ENCODE peak calls at places on chromosomes 1 and 21, in four cellular contexts. One of them, this sample, is unnamed.

GRCh38 chr21:44337941-44338895 is 972 bp downstream of the CFAP410 start:
- DNase-seq in esophagus muscularis mucosa: no peak
- DNase-seq in neural crest cell: peak
- DNase-seq in prostate gland: peak
- DNase-seq in this sample: peak

GRCh38 chr1:40314721-40315238 is 2.3 kb downstream of the COL9A2 start:
- DNase-seq in neural crest cell: no peak
- DNase-seq in prostate gland: no peak
- DNase-seq in esophagus muscularis mucosa: no peak
- DNase-seq in this sample: no peak

GRCh38 chr1:57115030-57115614 is 149.3 kb upstream of the C8B start:
- DNase-seq in neural crest cell: no peak
- DNase-seq in esophagus muscularis mucosa: no peak
- DNase-seq in prostate gland: no peak
- DNase-seq in this sample: no peak

GRCh38 chr1:27523666-27524020 is 33.7 kb upstream of the WASF2 start:
- DNase-seq in esophagus muscularis mucosa: no peak
- DNase-seq in neural crest cell: no peak
- DNase-seq in prostate gland: no peak
- DNase-seq in this sample: no peak

GRCh38 chr1:99266731-99267130 is 2.4 kb downstream of the PLPPR4 start:
- DNase-seq in prostate gland: no peak
- DNase-seq in neural crest cell: no peak
- DNase-seq in esophagus muscularis mucosa: no peak
- DNase-seq in this sample: no peak

GRCh38 chr1:213986020-213986924 is 1.5 kb upstream of the PROX1 start:
- DNase-seq in prostate gland: no peak
- DNase-seq in esophagus muscularis mucosa: no peak
- DNase-seq in neural crest cell: no peak
- DNase-seq in this sample: no peak

GRCh38 chr1:85656948-85657347 is 51.3 kb downstream of the ZNHIT6 start:
- DNase-seq in prostate gland: no peak
- DNase-seq in neural crest cell: no peak
- DNase-seq in esophagus muscularis mucosa: no peak
- DNase-seq in this sample: no peak

GRCh38 chr1:66396212-66396890 is 137.6 kb upstream of the SGIP1 start:
- DNase-seq in neural crest cell: no peak
- DNase-seq in prostate gland: no peak
- DNase-seq in esophagus muscularis mucosa: no peak
- DNase-seq in this sample: no peak

GRCh38 chr1:69915347-69915746 is 290.0 kb downstream of the LRRC40 start:
- DNase-seq in esophagus muscularis mucosa: no peak
- DNase-seq in prostate gland: no peak
- DNase-seq in neural crest cell: no peak
- DNase-seq in this sample: no peak

GRCh38 chr1:53615101-53615500 is 123.9 kb downstream of the GLIS1 start:
- DNase-seq in prostate gland: no peak
- DNase-seq in neural crest cell: no peak
- DNase-seq in esophagus muscularis mucosa: no peak
- DNase-seq in this sample: no peak

GRCh38 chr1:3727825-3728776 is 24.1 kb upstream of the CCDC27 start:
- DNase-seq in prostate gland: no peak
- DNase-seq in esophagus muscularis mucosa: no peak
- DNase-seq in neural crest cell: no peak
- DNase-seq in this sample: no peak

GRCh38 chr1:3725366-3725765 is 26.9 kb upstream of the CCDC27 start:
- DNase-seq in neural crest cell: no peak
- DNase-seq in esophagus muscularis mucosa: no peak
- DNase-seq in prostate gland: no peak
- DNase-seq in this sample: no peak

GRCh38 chr1:3730556-3731247 is 21.5 kb upstream of the CCDC27 start:
- DNase-seq in neural crest cell: no peak
- DNase-seq in esophagus muscularis mucosa: no peak
- DNase-seq in prostate gland: no peak
- DNase-seq in this sample: no peak

GRCh38 chr1:3729594-3730555 is 22.4 kb upstream of the CCDC27 start:
- DNase-seq in esophagus muscularis mucosa: no peak
- DNase-seq in neural crest cell: no peak
- DNase-seq in prostate gland: no peak
- DNase-seq in this sample: no peak

GRCh38 chr1:3727042-3727824 is 25.0 kb upstream of the CCDC27 start:
- DNase-seq in neural crest cell: peak
- DNase-seq in prostate gland: no peak
- DNase-seq in esophagus muscularis mucosa: no peak
- DNase-seq in this sample: peak
- TF ChIP-seq CTCF in neural crest cell: peak
- TF ChIP-seq CTCF in prostate gland: peak
- TF ChIP-seq CTCF in esophagus muscularis mucosa: no peak
- TF ChIP-seq CTCF in this sample: peak

GRCh38 chr21:31343680-31344480 is at the start of gene TIAM1:
- DNase-seq in esophagus muscularis mucosa: peak
- DNase-seq in neural crest cell: peak
- DNase-seq in prostate gland: peak
- DNase-seq in this sample: peak

GRCh38 chr21:31346256-31346821 is 2.3 kb upstream of the TIAM1 start:
- DNase-seq in esophagus muscularis mucosa: no peak
- DNase-seq in neural crest cell: no peak
- DNase-seq in prostate gland: no peak
- DNase-seq in this sample: no peak

GRCh38 chr21:31348188-31348587 is 4.1 kb upstream of the TIAM1 start:
- DNase-seq in prostate gland: no peak
- DNase-seq in neural crest cell: no peak
- DNase-seq in esophagus muscularis mucosa: no peak
- DNase-seq in this sample: no peak

GRCh38 chr21:31349208-31349607 is 5.1 kb upstream of the TIAM1 start:
- DNase-seq in esophagus muscularis mucosa: no peak
- DNase-seq in prostate gland: no peak
- DNase-seq in neural crest cell: no peak
- DNase-seq in this sample: no peak

GRCh38 chr21:31347435-31348032 is 3.5 kb upstream of the TIAM1 start:
- DNase-seq in esophagus muscularis mucosa: no peak
- DNase-seq in prostate gland: no peak
- DNase-seq in neural crest cell: peak
- DNase-seq in this sample: no peak
- TF ChIP-seq CTCF in esophagus muscularis mucosa: no peak
- TF ChIP-seq CTCF in prostate gland: peak
- TF ChIP-seq CTCF in neural crest cell: peak
- TF ChIP-seq CTCF in this sample: peak

GRCh38 chr1:239913141-239913585 is 178.5 kb upstream of the FMN2 start:
- DNase-seq in neural crest cell: no peak
- DNase-seq in esophagus muscularis mucosa: no peak
- DNase-seq in prostate gland: no peak
- DNase-seq in this sample: no peak

GRCh38 chr1:239909894-239910293 is 181.8 kb upstream of the FMN2 start:
- DNase-seq in neural crest cell: no peak
- DNase-seq in prostate gland: no peak
- DNase-seq in esophagus muscularis mucosa: peak
- DNase-seq in this sample: no peak

GRCh38 chr1:239912471-239912870 is 179.2 kb upstream of the FMN2 start:
- DNase-seq in neural crest cell: no peak
- DNase-seq in prostate gland: no peak
- DNase-seq in esophagus muscularis mucosa: peak
- DNase-seq in this sample: no peak

GRCh38 chr1:239918633-239919032 is 173.1 kb upstream of the FMN2 start:
- DNase-seq in esophagus muscularis mucosa: peak
- DNase-seq in neural crest cell: no peak
- DNase-seq in prostate gland: no peak
- DNase-seq in this sample: no peak

GRCh38 chr1:239914827-239915231 is 176.9 kb upstream of the FMN2 start:
- DNase-seq in neural crest cell: no peak
- DNase-seq in esophagus muscularis mucosa: peak
- DNase-seq in prostate gland: no peak
- DNase-seq in this sample: no peak
- TF ChIP-seq CTCF in neural crest cell: no peak
- TF ChIP-seq CTCF in esophagus muscularis mucosa: no peak
- TF ChIP-seq CTCF in prostate gland: no peak
- TF ChIP-seq CTCF in this sample: no peak

GRCh38 chr1:206856674-206857464 is 8.6 kb upstream of the IL20 start:
- DNase-seq in neural crest cell: no peak
- DNase-seq in prostate gland: no peak
- DNase-seq in esophagus muscularis mucosa: no peak
- DNase-seq in this sample: no peak
- TF ChIP-seq CTCF in neural crest cell: peak
- TF ChIP-seq CTCF in prostate gland: no peak
- TF ChIP-seq CTCF in esophagus muscularis mucosa: no peak
- TF ChIP-seq CTCF in this sample: no peak

DNA sequence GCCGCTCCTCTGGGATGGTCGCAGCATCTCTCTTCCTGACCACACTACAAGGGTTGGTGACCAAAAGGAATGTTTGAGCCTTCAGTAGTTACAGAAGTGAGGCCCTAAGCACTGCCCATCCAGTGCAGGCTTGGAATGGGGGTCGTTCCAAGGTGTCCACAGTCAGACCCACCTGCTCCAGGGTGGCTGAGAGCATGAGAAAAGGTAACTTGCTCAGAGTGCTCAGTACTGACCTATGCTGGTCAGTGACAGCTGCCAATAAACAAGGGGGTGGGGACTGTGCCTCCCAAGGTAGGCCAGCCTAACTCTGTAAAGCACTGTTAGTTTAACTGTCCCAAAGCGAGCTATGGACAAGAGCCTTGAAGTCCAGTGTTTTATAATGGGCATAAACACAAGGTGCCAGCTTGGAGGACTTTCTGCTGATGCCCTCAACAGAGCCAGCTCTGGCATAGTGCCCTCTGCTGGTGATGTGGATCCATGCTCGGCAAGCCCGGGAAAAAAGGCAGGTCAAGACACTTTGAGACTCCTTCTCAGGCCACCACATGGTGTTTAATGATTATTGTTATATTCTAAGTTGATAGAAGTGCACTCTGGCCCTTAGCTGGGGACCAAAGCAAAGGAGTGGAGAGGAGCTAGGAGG is 78.1 kb upstream of the DNAH14 start:
- DNase-seq in esophagus muscularis mucosa: no peak
- DNase-seq in prostate gland: peak
- DNase-seq in neural crest cell: peak
- DNase-seq in this sample: peak
- TF ChIP-seq CTCF in esophagus muscularis mucosa: peak
- TF ChIP-seq CTCF in prostate gland: peak
- TF ChIP-seq CTCF in neural crest cell: peak
- TF ChIP-seq CTCF in this sample: peak

GRCh38 chr1:11340248-11340632 is 67.2 kb downstream of the UBIAD1 start:
- DNase-seq in neural crest cell: no peak
- DNase-seq in prostate gland: no peak
- DNase-seq in esophagus muscularis mucosa: no peak
- DNase-seq in this sample: no peak
- TF ChIP-seq CTCF in neural crest cell: no peak
- TF ChIP-seq CTCF in prostate gland: no peak
- TF ChIP-seq CTCF in esophagus muscularis mucosa: no peak
- TF ChIP-seq CTCF in this sample: no peak